ENCODE peak calls at places on chromosomes 16 and 17, in ten cellular contexts. One of them, this sample, is unnamed.

GRCh38 chr16:19703218-19703617 is 14.8 kb downstream of the KNOP1 start:
- DNase-seq in GM12892: no peak
- DNase-seq in H54: no peak
- DNase-seq in heart left ventricle: no peak
- DNase-seq in tibial nerve: peak
- DNase-seq in esophagus squamous epithelium: no peak
- DNase-seq in body of pancreas: no peak
- DNase-seq in HCT116: no peak
- DNase-seq in H1: no peak
- DNase-seq in NB4: no peak
- DNase-seq in this sample: no peak

GRCh38 chr16:2212362-2213324 is 2.0 kb upstream of the BRICD5 start:
- DNase-seq in tibial nerve: no peak
- DNase-seq in NB4: peak
- DNase-seq in H1: no peak
- DNase-seq in H54: no peak
- DNase-seq in GM12892: no peak
- DNase-seq in body of pancreas: peak
- DNase-seq in heart left ventricle: peak
- DNase-seq in HCT116: no peak
- DNase-seq in esophagus squamous epithelium: no peak
- DNase-seq in this sample: no peak

GRCh38 chr17:14670861-14671260 is 370.0 kb downstream of the HS3ST3B1 start:
- DNase-seq in body of pancreas: no peak
- DNase-seq in HCT116: no peak
- DNase-seq in heart left ventricle: no peak
- DNase-seq in NB4: no peak
- DNase-seq in H1: no peak
- DNase-seq in tibial nerve: no peak
- DNase-seq in H54: no peak
- DNase-seq in esophagus squamous epithelium: no peak
- DNase-seq in GM12892: no peak
- DNase-seq in this sample: no peak

GRCh38 chr17:12463102-12463501 is 202.6 kb upstream of the MYOCD start:
- DNase-seq in H54: no peak
- DNase-seq in tibial nerve: no peak
- DNase-seq in heart left ventricle: no peak
- DNase-seq in GM12892: no peak
- DNase-seq in esophagus squamous epithelium: no peak
- DNase-seq in H1: no peak
- DNase-seq in body of pancreas: no peak
- DNase-seq in HCT116: no peak
- DNase-seq in NB4: no peak
- DNase-seq in this sample: no peak

GRCh38 chr16:55151901-55152300 is 172.1 kb upstream of the IRX6 start:
- DNase-seq in tibial nerve: no peak
- DNase-seq in H54: no peak
- DNase-seq in NB4: no peak
- DNase-seq in body of pancreas: no peak
- DNase-seq in HCT116: no peak
- DNase-seq in heart left ventricle: no peak
- DNase-seq in GM12892: no peak
- DNase-seq in esophagus squamous epithelium: no peak
- DNase-seq in H1: no peak
- DNase-seq in this sample: no peak

GRCh38 chr17:4043862-4044261 is 79.6 kb upstream of the ATP2A3 start:
- DNase-seq in esophagus squamous epithelium: no peak
- DNase-seq in HCT116: no peak
- DNase-seq in H54: no peak
- DNase-seq in body of pancreas: no peak
- DNase-seq in heart left ventricle: peak
- DNase-seq in GM12892: no peak
- DNase-seq in tibial nerve: no peak
- DNase-seq in H1: no peak
- DNase-seq in NB4: no peak
- DNase-seq in this sample: peak

GRCh38 chr17:51118330-51119195 is 2.1 kb downstream of the SPAG9 start:
- DNase-seq in H1: no peak
- DNase-seq in GM12892: no peak
- DNase-seq in H54: no peak
- DNase-seq in tibial nerve: peak
- DNase-seq in heart left ventricle: no peak
- DNase-seq in body of pancreas: peak
- DNase-seq in HCT116: no peak
- DNase-seq in NB4: no peak
- DNase-seq in esophagus squamous epithelium: no peak
- DNase-seq in this sample: no peak

GRCh38 chr17:75059369-75060345 is 12.6 kb downstream of the KCTD2 start:
- DNase-seq in NB4: peak
- DNase-seq in HCT116: no peak
- DNase-seq in esophagus squamous epithelium: no peak
- DNase-seq in H1: no peak
- DNase-seq in GM12892: no peak
- DNase-seq in heart left ventricle: peak
- DNase-seq in H54: no peak
- DNase-seq in body of pancreas: no peak
- DNase-seq in tibial nerve: peak
- DNase-seq in this sample: no peak

GRCh38 chr17:37828313-37829124 is 83.7 kb upstream of the HNF1B start:
- DNase-seq in tibial nerve: no peak
- DNase-seq in NB4: peak
- DNase-seq in H54: peak
- DNase-seq in HCT116: no peak
- DNase-seq in body of pancreas: no peak
- DNase-seq in esophagus squamous epithelium: no peak
- DNase-seq in GM12892: no peak
- DNase-seq in H1: no peak
- DNase-seq in heart left ventricle: no peak
- DNase-seq in this sample: no peak

GRCh38 chr17:44829558-44830358 is at the start of gene GJC1:
- DNase-seq in NB4: peak
- DNase-seq in GM12892: no peak
- DNase-seq in body of pancreas: peak
- DNase-seq in heart left ventricle: peak
- DNase-seq in H54: peak
- DNase-seq in esophagus squamous epithelium: no peak
- DNase-seq in tibial nerve: no peak
- DNase-seq in H1: peak
- DNase-seq in HCT116: no peak
- DNase-seq in this sample: no peak

GRCh38 chr16:87441886-87442580 is 49.9 kb downstream of the MAP1LC3B start:
- DNase-seq in H54: peak
- DNase-seq in HCT116: no peak
- DNase-seq in tibial nerve: no peak
- DNase-seq in body of pancreas: no peak
- DNase-seq in NB4: no peak
- DNase-seq in H1: no peak
- DNase-seq in esophagus squamous epithelium: no peak
- DNase-seq in GM12892: no peak
- DNase-seq in heart left ventricle: no peak
- DNase-seq in this sample: no peak

GRCh38 chr17:80789356-80789902 is 202.2 kb upstream of the CHMP6 start:
- DNase-seq in esophagus squamous epithelium: no peak
- DNase-seq in H54: peak
- DNase-seq in GM12892: no peak
- DNase-seq in tibial nerve: peak
- DNase-seq in HCT116: peak
- DNase-seq in heart left ventricle: no peak
- DNase-seq in NB4: peak
- DNase-seq in H1: no peak
- DNase-seq in body of pancreas: no peak
- DNase-seq in this sample: no peak

GRCh38 chr16:27795992-27796614 is 246.2 kb downstream of the KATNIP start:
- DNase-seq in HCT116: peak
- DNase-seq in heart left ventricle: peak
- DNase-seq in esophagus squamous epithelium: no peak
- DNase-seq in H54: peak
- DNase-seq in body of pancreas: peak
- DNase-seq in tibial nerve: peak
- DNase-seq in GM12892: no peak
- DNase-seq in H1: peak
- DNase-seq in NB4: peak
- DNase-seq in this sample: no peak

GRCh38 chr17:15169676-15170075 is 95.5 kb downstream of the PMP22 start:
- DNase-seq in tibial nerve: no peak
- DNase-seq in esophagus squamous epithelium: no peak
- DNase-seq in HCT116: no peak
- DNase-seq in NB4: no peak
- DNase-seq in GM12892: no peak
- DNase-seq in H1: no peak
- DNase-seq in H54: no peak
- DNase-seq in body of pancreas: no peak
- DNase-seq in heart left ventricle: no peak
- DNase-seq in this sample: no peak

DNA sequence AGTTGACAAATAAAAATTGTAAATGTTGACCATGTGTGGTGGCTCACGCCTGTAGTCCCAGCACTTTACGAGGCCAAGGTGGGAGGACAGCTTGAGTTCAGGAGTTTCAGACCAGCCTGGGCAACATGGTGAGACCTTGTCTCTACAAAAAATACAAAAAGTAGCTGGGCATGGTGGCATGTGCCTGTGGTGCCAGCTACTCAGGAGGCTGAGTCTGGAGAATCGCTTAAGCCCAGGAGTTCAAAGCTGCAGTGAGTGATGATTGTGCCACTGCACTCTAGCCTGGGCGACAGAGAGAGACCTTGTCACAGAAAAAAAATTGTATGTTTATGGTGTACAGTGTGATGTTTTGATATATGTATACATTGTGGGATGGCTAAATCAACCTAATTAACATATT is 119.6 kb downstream of the NPIPB5 start:
- DNase-seq in NB4: no peak
- DNase-seq in H1: no peak
- DNase-seq in H54: no peak
- DNase-seq in heart left ventricle: no peak
- DNase-seq in tibial nerve: no peak
- DNase-seq in HCT116: no peak
- DNase-seq in GM12892: no peak
- DNase-seq in body of pancreas: no peak
- DNase-seq in esophagus squamous epithelium: no peak
- DNase-seq in this sample: no peak
- TF ChIP-seq POLR2A in NB4: no peak
- TF ChIP-seq POLR2A in H1: no peak
- TF ChIP-seq POLR2A in H54: no peak
- TF ChIP-seq POLR2A in heart left ventricle: no peak
- TF ChIP-seq POLR2A in tibial nerve: no peak
- TF ChIP-seq POLR2A in HCT116: no peak
- TF ChIP-seq POLR2A in GM12892: no peak
- TF ChIP-seq POLR2A in body of pancreas: no peak
- TF ChIP-seq POLR2A in esophagus squamous epithelium: no peak
- TF ChIP-seq POLR2A in this sample: no peak

DNA sequence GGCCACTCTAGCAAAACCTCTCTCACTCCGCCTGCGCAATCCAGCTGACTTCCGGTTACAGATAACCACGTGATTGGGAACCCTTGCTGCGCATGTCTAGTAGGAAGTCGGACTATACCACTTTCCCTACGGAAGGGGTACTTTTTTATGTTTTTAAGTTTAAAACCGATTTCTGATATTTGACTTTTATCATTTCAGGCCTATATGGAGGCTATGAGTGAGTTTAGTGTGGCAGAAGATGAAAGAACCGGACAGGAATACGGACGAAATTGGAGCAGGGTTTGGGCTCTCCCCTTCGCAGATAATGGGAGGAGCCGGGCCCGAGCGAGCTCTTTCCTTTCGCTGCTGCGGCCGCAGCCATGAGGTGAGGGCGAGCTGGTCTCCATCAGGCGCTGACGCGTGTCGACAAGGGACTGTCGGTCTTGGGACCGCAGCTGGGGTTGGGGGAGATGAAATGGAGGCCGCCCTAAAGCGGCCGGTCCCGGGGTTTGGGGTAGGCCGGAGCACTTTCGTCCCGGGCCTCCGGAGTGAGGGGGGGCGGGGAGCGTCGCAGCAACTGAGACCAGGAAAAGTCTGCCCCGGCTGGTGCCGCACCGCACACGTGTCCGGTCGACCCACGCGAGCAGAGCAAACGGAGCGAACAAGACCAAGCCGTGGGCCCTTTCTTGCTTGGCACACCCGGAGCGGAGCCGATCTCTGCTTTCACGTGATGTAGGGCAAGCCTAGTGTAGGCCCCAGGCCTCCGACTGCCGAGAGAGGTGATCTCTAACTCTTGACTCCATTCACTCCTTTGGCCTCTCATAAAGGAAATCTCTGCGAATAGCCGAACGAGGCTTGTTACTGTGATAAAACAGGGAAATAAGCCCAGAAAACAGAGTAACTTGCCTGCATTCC is at the start of gene RPL19:
- DNase-seq in tibial nerve: peak
- DNase-seq in heart left ventricle: peak
- DNase-seq in NB4: peak
- DNase-seq in GM12892: peak
- DNase-seq in H1: peak
- DNase-seq in HCT116: peak
- DNase-seq in esophagus squamous epithelium: peak
- DNase-seq in body of pancreas: peak
- DNase-seq in H54: peak
- DNase-seq in this sample: peak
- TF ChIP-seq POLR2A in tibial nerve: peak
- TF ChIP-seq POLR2A in heart left ventricle: peak
- TF ChIP-seq POLR2A in NB4: peak
- TF ChIP-seq POLR2A in GM12892: peak
- TF ChIP-seq POLR2A in H1: peak
- TF ChIP-seq POLR2A in HCT116: peak
- TF ChIP-seq POLR2A in esophagus squamous epithelium: no peak
- TF ChIP-seq POLR2A in body of pancreas: peak
- TF ChIP-seq POLR2A in H54: peak
- TF ChIP-seq POLR2A in this sample: peak

DNA sequence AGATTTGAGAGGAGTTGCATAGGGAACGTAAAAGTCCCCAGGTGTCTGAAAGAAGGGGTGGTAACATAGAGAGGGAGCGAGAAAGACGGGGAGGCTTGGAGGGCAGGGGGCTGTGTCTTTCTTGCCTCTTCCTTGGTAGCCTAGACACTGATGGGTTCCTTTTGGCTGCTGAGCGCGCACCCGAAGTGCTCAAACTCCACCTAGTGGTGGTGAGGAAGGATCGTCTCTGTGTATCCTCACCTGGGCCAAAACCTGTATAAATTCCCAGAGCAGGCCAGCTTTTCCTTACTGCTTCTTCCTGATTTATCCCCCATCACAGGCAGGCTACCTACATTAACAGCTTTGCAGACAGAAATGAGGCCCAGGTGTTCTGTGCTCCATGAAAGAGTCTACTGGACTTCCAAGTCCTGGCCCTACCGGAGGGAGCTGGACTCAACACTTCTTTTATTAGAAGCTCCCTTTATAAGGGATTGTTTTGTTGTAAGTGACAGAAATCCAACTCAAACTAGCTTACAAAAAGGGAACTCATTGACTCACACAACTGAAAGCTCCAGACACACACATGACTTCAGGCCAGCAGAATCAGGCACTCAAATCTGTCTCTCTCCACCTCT is 5.5 kb upstream of the SLC25A35 start:
- DNase-seq in GM12892: peak
- DNase-seq in H1: peak
- DNase-seq in HCT116: peak
- DNase-seq in esophagus squamous epithelium: no peak
- DNase-seq in body of pancreas: peak
- DNase-seq in H54: peak
- DNase-seq in tibial nerve: peak
- DNase-seq in heart left ventricle: peak
- DNase-seq in NB4: peak
- DNase-seq in this sample: peak
- TF ChIP-seq POLR2A in GM12892: no peak
- TF ChIP-seq POLR2A in H1: no peak
- TF ChIP-seq POLR2A in HCT116: no peak
- TF ChIP-seq POLR2A in esophagus squamous epithelium: no peak
- TF ChIP-seq POLR2A in body of pancreas: no peak
- TF ChIP-seq POLR2A in H54: no peak
- TF ChIP-seq POLR2A in tibial nerve: no peak
- TF ChIP-seq POLR2A in heart left ventricle: no peak
- TF ChIP-seq POLR2A in NB4: no peak
- TF ChIP-seq POLR2A in this sample: no peak

GRCh38 chr17:66720567-66720966 is 114.3 kb upstream of the CACNG5 start:
- DNase-seq in heart left ventricle: no peak
- DNase-seq in body of pancreas: no peak
- DNase-seq in tibial nerve: no peak
- DNase-seq in esophagus squamous epithelium: no peak
- DNase-seq in H1: no peak
- DNase-seq in GM12892: no peak
- DNase-seq in H54: no peak
- DNase-seq in HCT116: no peak
- DNase-seq in NB4: no peak
- DNase-seq in this sample: no peak
- TF ChIP-seq POLR2A in heart left ventricle: no peak
- TF ChIP-seq POLR2A in body of pancreas: no peak
- TF ChIP-seq POLR2A in tibial nerve: no peak
- TF ChIP-seq POLR2A in esophagus squamous epithelium: no peak
- TF ChIP-seq POLR2A in H1: no peak
- TF ChIP-seq POLR2A in GM12892: no peak
- TF ChIP-seq POLR2A in H54: no peak
- TF ChIP-seq POLR2A in HCT116: no peak
- TF ChIP-seq POLR2A in NB4: no peak
- TF ChIP-seq POLR2A in this sample: no peak

This sample was measured in Peyer's patch.